ENCODE peak calls at places on chromosomes 12 and 14, in five cellular contexts. M is mucosa of descending colon, D is caudate nucleus, X is EL, E is skeletal muscle cell. V is an unnamed sample.

GRCh38 chr12:115820661-115821060 is 456.8 kb downstream of the MED13L start:
- DNase-seq in M (no peak), D (no peak), X (peak), E (no peak), V (no peak)

GRCh38 chr12:123139926-123140674 is 10.8 kb downstream of the PITPNM2 start:
- DNase-seq in M (no peak), D (no peak), X (peak), E (no peak), V (no peak)

GRCh38 chr14:73754911-73755360 is 40.8 kb upstream of the PNMA1 start:
- DNase-seq in M (peak), D (no peak), X (peak), E (no peak), V (no peak)

GRCh38 chr12:75954076-75954475 is 77.5 kb downstream of the PHLDA1 start:
- DNase-seq in M (no peak), D (no peak), X (peak), E (peak), V (no peak)

GRCh38 chr14:25237845-25238244 is 187.9 kb upstream of the STXBP6 start:
- DNase-seq in M (no peak), D (no peak), X (peak), E (no peak), V (no peak)

GRCh38 chr14:79395061-79395460 is 816.2 kb downstream of the DIO2 start:
- DNase-seq in M (no peak), D (no peak), X (peak), E (no peak), V (no peak)

GRCh38 chr14:100271247-100271939 is 32.4 kb downstream of the YY1 start:
- DNase-seq in M (no peak), D (no peak), X (no peak), E (no peak), V (no peak)

GRCh38 chr12:70756118-70756517 is 118.9 kb upstream of the PTPRB start:
- DNase-seq in M (no peak), D (no peak), X (peak), E (peak), V (no peak)

GRCh38 chr14:36941783-36942521 is 230.5 kb downstream of the SLC25A21 start:
- DNase-seq in M (peak), D (peak), X (peak), E (peak), V (peak)

GRCh38 chr12:100643246-100643645 is 69.8 kb downstream of the GAS2L3 start:
- DNase-seq in M (no peak), D (no peak), X (no peak), E (no peak), V (no peak)

GRCh38 chr14:93375673-93376156 is 28.7 kb downstream of the COX8C start:
- DNase-seq in M (no peak), D (no peak), X (no peak), E (no peak), V (no peak)

GRCh38 chr12:108532061-108532848 is 17.2 kb downstream of the FICD start:
- DNase-seq in M (no peak), D (no peak), X (no peak), E (no peak), V (peak)

GRCh38 chr14:59267046-59267445 is 78.6 kb downstream of the DAAM1 start:
- DNase-seq in M (no peak), D (no peak), X (no peak), E (no peak), V (no peak)

GRCh38 chr14:92679246-92679645 is 69.2 kb downstream of the LGMN start:
- DNase-seq in M (no peak), D (no peak), X (no peak), E (no peak), V (no peak)

GRCh38 chr14:104442611-104443390 is 136.8 kb upstream of the C14orf180 start:
- DNase-seq in M (no peak), D (no peak), X (no peak), E (no peak), V (no peak)

GRCh38 chr14:104284107-104284592 is 145.8 kb downstream of the KIF26A start:
- DNase-seq in M (peak), D (no peak), X (no peak), E (no peak), V (no peak)

GRCh38 chr12:30063435-30063945 is 279.7 kb upstream of the TMTC1 start:
- DNase-seq in M (no peak), D (no peak), X (no peak), E (no peak), V (no peak)

GRCh38 chr14:33660248-33660647 is 290.6 kb downstream of the EGLN3 start:
- DNase-seq in M (no peak), D (no peak), X (no peak), E (no peak), V (no peak)

GRCh38 chr12:25933001-25933400 is 25.5 kb upstream of the RASSF8 start:
- DNase-seq in M (no peak), D (no peak), X (no peak), E (no peak), V (no peak)

GRCh38 chr14:94344389-94344788 is 21.3 kb upstream of the SERPINA6 start:
- DNase-seq in M (no peak), D (no peak), X (no peak), E (no peak), V (no peak)